ENCODE peak calls at places on chromosomes 3 and 15, in five cellular contexts. R is EH; M is H1; V is GM23248; I is stimulated activated CD4-positive, alpha-beta T cell treated with anti-CD3 and anti-CD28 coated beads, Interleukin-2, amount 100 ng/mL, for 48 hours. G is an unnamed sample.

GRCh38 chr3:168834558-168834957 is 738.8 kb upstream of the GOLIM4 start:
- DNase-seq in R (no peak), M (no peak), I (no peak), V (no peak), G (no peak)

GRCh38 chr3:34218706-34219105 is 420.3 kb downstream of the PDCD6IP start:
- DNase-seq in M (no peak), V (no peak), R (no peak), I (no peak), G (no peak)

GRCh38 chr15:75696303-75696657 is 16.4 kb downstream of the CSPG4 start:
- DNase-seq in M (no peak), R (no peak), V (no peak), I (no peak), G (no peak)

GRCh38 chr3:71744738-71745137 is 8.9 kb upstream of the GPR27 start:
- DNase-seq in M (no peak), I (no peak), V (no peak), R (no peak), G (no peak)

GRCh38 chr3:126512916-126513650 is 4.5 kb downstream of the UROC1 start:
- DNase-seq in R (no peak), I (no peak), V (no peak), M (no peak), G (no peak)

GRCh38 chr15:31268108-31268501 is 58.5 kb upstream of the KLF13 start:
- DNase-seq in V (no peak), R (no peak), I (no peak), M (no peak), G (no peak)

GRCh38 chr15:89993344-89993743 is 7.8 kb upstream of the ZNF710 start:
- DNase-seq in R (no peak), M (no peak), V (no peak), I (no peak), G (no peak)

GRCh38 chr3:78287085-78287484 is 1247.2 kb downstream of the ROBO2 start:
- DNase-seq in R (peak), M (no peak), V (peak), I (no peak), G (no peak)

GRCh38 chr3:150635526-150635925 is 32.4 kb downstream of the SELENOT start:
- DNase-seq in R (peak), V (no peak), M (no peak), I (no peak), G (no peak)

GRCh38 chr15:34206016-34206415 is 3.9 kb downstream of the KATNBL1 start:
- DNase-seq in I (no peak), R (peak), V (peak), M (no peak), G (no peak)

GRCh38 chr15:85496551-85497545 is 116.4 kb downstream of the AKAP13 start:
- DNase-seq in I (no peak), M (no peak), V (no peak), R (no peak), G (peak)

GRCh38 chr15:68447209-68447608 is 15.2 kb upstream of the ITGA11 start:
- DNase-seq in V (no peak), R (peak), I (no peak), M (no peak), G (no peak)

GRCh38 chr15:74964794-74965193 is 8.2 kb upstream of the RPP25 start:
- DNase-seq in M (no peak), V (peak), I (no peak), R (peak), G (no peak)

GRCh38 chr15:42094512-42094963 is at the start of gene PLA2G4D:
- DNase-seq in V (no peak), M (no peak), I (no peak), R (no peak), G (peak)

GRCh38 chr3:47245271-47245670 is 37.3 kb downstream of the KIF9 start:
- DNase-seq in V (no peak), M (no peak), R (no peak), I (no peak), G (no peak)

GRCh38 chr3:125644036-125645025 is 49.0 kb upstream of the OSBPL11 start:
- DNase-seq in I (no peak), M (no peak), V (peak), R (peak), G (no peak)

GRCh38 chr3:194019766-194020165 is 116.2 kb upstream of the HES1 start:
- DNase-seq in V (no peak), R (no peak), M (no peak), I (no peak), G (no peak)

GRCh38 chr15:41394924-41395323 is 7.4 kb downstream of the NDUFAF1 start:
- DNase-seq in I (no peak), M (no peak), V (no peak), R (no peak), G (no peak)

GRCh38 chr3:13657660-13658435 is 108.9 kb downstream of the FBLN2 start:
- DNase-seq in M (peak), I (peak), V (peak), R (peak), G (peak)

GRCh38 chr3:126926684-126927404 is 56.1 kb upstream of the PLXNA1 start:
- DNase-seq in M (no peak), V (peak), R (peak), I (no peak), G (no peak)

GRCh38 chr3:113912551-113913246 is 35.1 kb upstream of the ZDHHC23 start:
- DNase-seq in I (peak), V (peak), M (no peak), R (peak), G (peak)

GRCh38 chr15:56295433-56295832 is 51.8 kb upstream of the RFX7 start:
- DNase-seq in I (no peak), R (no peak), V (no peak), M (no peak), G (peak)

GRCh38 chr3:30516238-30516637 is 90.2 kb upstream of the TGFBR2 start:
- DNase-seq in I (no peak), V (no peak), M (no peak), R (peak), G (no peak)

GRCh38 chr3:72044231-72044935 is 259.4 kb upstream of the PROK2 start:
- DNase-seq in V (peak), I (no peak), R (peak), M (no peak), G (no peak)

GRCh38 chr15:92159906-92160841 is 233.5 kb upstream of the ST8SIA2 start:
- DNase-seq in R (no peak), M (no peak), I (no peak), V (no peak), G (peak)

GRCh38 chr15:57527382-57528091 is 64.2 kb upstream of the MYZAP start:
- DNase-seq in M (peak), V (peak), I (no peak), R (peak), G (peak)

GRCh38 chr3:127768346-127769008 is 53.8 kb downstream of the MGLL start:
- DNase-seq in V (peak), I (no peak), M (no peak), R (peak), G (no peak)

GRCh38 chr15:70451861-70452653 is 311.3 kb downstream of the UACA start:
- DNase-seq in M (peak), R (no peak), I (no peak), V (no peak), G (no peak)

GRCh38 chr3:31166249-31166885 is 271.9 kb upstream of the GADL1 start:
- DNase-seq in M (no peak), I (no peak), V (peak), R (peak), G (no peak)

GRCh38 chr3:67357610-67358458 is 296.6 kb downstream of the SUCLG2 start:
- DNase-seq in I (no peak), R (peak), V (peak), M (peak), G (peak)

GRCh38 chr3:62169871-62170660 is 203.3 kb downstream of the FEZF2 start:
- DNase-seq in I (no peak), M (no peak), R (peak), V (peak), G (no peak)

GRCh38 chr15:70613259-70613658 is 150.1 kb downstream of the UACA start:
- DNase-seq in I (no peak), M (no peak), V (no peak), R (no peak), G (no peak)

GRCh38 chr3:193680220-193680619 is 87.2 kb downstream of the OPA1 start:
- DNase-seq in M (no peak), R (peak), V (peak), I (no peak), G (peak)

GRCh38 chr3:40079203-40079844 is 230.2 kb upstream of the EIF1B start:
- DNase-seq in I (no peak), R (peak), V (peak), M (no peak), G (no peak)